ENCODE peak calls at places on chromosomes 4 and X, in nine cellular contexts. A is SK-N-SH; N is CD4-positive, CD25-positive, alpha-beta regulatory T cell; Z is lower lobe of right lung; T is A549; G is neural progenitor cell; M is left ventricle myocardium inferior; V is CD8-positive, alpha-beta T cell; D is heart left ventricle. K is an unnamed sample.

GRCh38 chr4:7582313-7583096 is 147.8 kb upstream of the PSAPL1 start:
- DNase-seq in A (no peak), G (no peak), Z (no peak), T (no peak), M (no peak), V (no peak), D (no peak), N (no peak), K (no peak)

GRCh38 chr4:67030636-67031035 is 514.7 kb downstream of the CENPC start:
- DNase-seq in Z (no peak), D (no peak), G (no peak), A (no peak), N (no peak), M (no peak), T (no peak), V (no peak), K (peak)

GRCh38 chr4:38943355-38943754 is 75.7 kb downstream of the FAM114A1 start:
- DNase-seq in G (no peak), D (peak), A (peak), T (no peak), V (no peak), N (no peak), Z (no peak), M (peak), K (no peak)

GRCh38 chr4:165700855-165701254 is 172.2 kb upstream of the TLL1 start:
- DNase-seq in M (no peak), G (no peak), V (no peak), A (no peak), T (peak), D (no peak), Z (no peak), N (peak), K (no peak)

GRCh38 chr4:185800266-185800945 is 11.6 kb downstream of the SORBS2 start:
- DNase-seq in A (no peak), N (no peak), D (no peak), V (no peak), G (no peak), M (no peak), T (no peak), Z (no peak), K (no peak)

GRCh38 chr4:6332042-6332668 is 62.5 kb downstream of the WFS1 start:
- DNase-seq in T (no peak), M (no peak), V (no peak), N (peak), D (no peak), G (peak), A (peak), Z (no peak), K (no peak)

GRCh38 chrX:133249659-133250058 is 31.5 kb upstream of the TFDP3 start:
- DNase-seq in D (no peak), G (no peak), N (no peak), A (peak), Z (no peak), V (no peak), M (no peak), T (peak), K (no peak)

GRCh38 chr4:154314248-154314647 is 177.4 kb downstream of the DCHS2 start:
- DNase-seq in Z (no peak), M (no peak), T (peak), G (peak), D (no peak), N (no peak), V (no peak), A (no peak), K (no peak)

GRCh38 chr4:93373893-93374860 is 454.4 kb upstream of the ATOH1 start:
- DNase-seq in T (no peak), D (no peak), A (no peak), N (no peak), M (no peak), V (no peak), Z (no peak), G (no peak), K (no peak)

GRCh38 chrX:130715299-130715698 is 187.7 kb downstream of the ENOX2 start:
- DNase-seq in N (no peak), D (no peak), V (no peak), M (no peak), A (no peak), T (no peak), Z (no peak), G (no peak), K (no peak)

GRCh38 chr4:74100531-74100930 is 1.5 kb upstream of the CXCL2 start:
- DNase-seq in A (no peak), D (no peak), N (no peak), Z (no peak), G (no peak), T (no peak), V (no peak), M (no peak), K (no peak)

GRCh38 chrX:4710618-4711433 is 997.4 kb upstream of the PRKX start:
- DNase-seq in D (no peak), M (no peak), V (no peak), T (peak), Z (no peak), G (peak), A (no peak), N (no peak), K (peak)

GRCh38 chrX:68659385-68659784 is 11.9 kb downstream of the STARD8 start:
- DNase-seq in T (no peak), M (no peak), G (no peak), D (no peak), A (no peak), Z (no peak), N (no peak), V (no peak), K (no peak)

GRCh38 chrX:66005832-66006449 is 33.9 kb downstream of the VSIG4 start:
- DNase-seq in G (no peak), M (no peak), Z (no peak), A (no peak), N (no peak), D (no peak), T (no peak), V (no peak), K (no peak)
- H3K27ac ChIP-seq in G (no peak), M (no peak), Z (no peak), A (no peak), N (no peak), D (no peak), T (no peak), V (no peak), K (no peak)

DNA sequence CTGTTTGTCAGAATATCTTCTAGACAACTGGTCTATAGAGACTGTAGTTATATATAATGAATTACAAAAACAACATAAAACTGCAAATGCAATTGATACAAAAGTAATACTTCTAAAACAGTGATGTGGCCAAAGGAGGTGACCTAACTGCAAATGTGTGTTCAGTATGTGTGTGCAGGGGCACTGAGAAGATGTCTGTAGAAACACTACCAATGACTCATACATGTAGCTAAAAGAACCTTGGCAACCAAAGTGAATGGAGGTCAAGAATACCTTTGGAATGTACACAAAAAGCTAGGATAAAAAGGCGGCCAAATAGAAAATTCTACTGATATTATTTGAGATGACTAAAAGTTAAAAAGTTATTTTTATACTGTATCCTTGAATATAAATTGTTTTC is 261.8 kb downstream of the CAMK2D start:
- DNase-seq in N (no peak), D (no peak), T (no peak), G (no peak), Z (no peak), M (no peak), V (no peak), A (no peak), K (no peak)
- H3K27ac ChIP-seq in N (no peak), D (no peak), T (no peak), G (no peak), Z (no peak), M (peak), V (no peak), A (no peak), K (no peak)

GRCh38 chr4:101022151-101023024 is 324.9 kb downstream of the PPP3CA start:
- DNase-seq in D (no peak), Z (no peak), V (no peak), N (no peak), M (no peak), A (no peak), T (no peak), G (no peak), K (no peak)
- H3K27ac ChIP-seq in D (no peak), Z (no peak), V (no peak), N (peak), M (no peak), A (no peak), T (no peak), G (no peak), K (peak)

DNA sequence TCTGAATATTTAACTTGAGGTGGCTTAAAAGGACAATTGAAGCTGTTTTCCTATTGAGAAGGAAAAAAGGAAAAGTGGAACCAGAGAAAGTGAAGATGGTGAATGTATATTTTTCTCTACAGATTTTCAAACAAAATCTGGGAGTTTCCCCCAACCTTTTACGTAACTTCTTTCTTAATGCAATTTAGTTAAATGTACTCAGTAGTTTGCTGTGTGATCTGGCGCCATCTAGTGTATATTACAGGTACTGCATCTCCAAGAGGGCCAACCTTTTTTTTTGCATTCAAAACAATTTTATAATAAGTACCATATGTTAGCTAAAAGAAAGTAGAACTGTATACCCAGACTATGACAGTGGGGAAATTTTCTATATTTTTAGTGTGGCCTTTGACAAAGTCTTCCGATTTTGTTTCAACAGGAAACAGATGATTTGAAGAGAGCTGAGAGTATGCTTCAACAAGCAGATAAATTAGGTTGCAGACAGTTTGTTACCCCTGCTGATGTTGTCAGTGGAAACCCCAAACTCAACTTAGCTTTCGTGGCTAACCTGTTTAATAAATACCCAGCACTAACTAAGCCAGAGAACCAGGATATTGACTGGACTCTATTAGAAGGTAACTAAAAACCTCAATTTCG is 82.0 kb downstream of the PLS3 start:
- DNase-seq in D (peak), A (peak), V (peak), G (peak), M (no peak), N (peak), Z (no peak), T (peak), K (no peak)
- H3K27ac ChIP-seq in D (peak), A (peak), V (no peak), G (peak), M (peak), N (no peak), Z (no peak), T (no peak), K (peak)

K was measured in epithelial cell of prostate.